ENCODE peak calls at places on chromosome 16, in ten cellular contexts. E, M, Z, F, O, Y, U, J, A and T are unnamed samples.

GRCh38 chr16:30756781-30757100 is 5.1 kb downstream of the CFAP119 start:
- DNase-seq in E (no peak), M (no peak), Z (no peak), F (no peak), O (no peak), Y (no peak), U (no peak), J (no peak), A (no peak), T (no peak)

GRCh38 chr16:67013238-67013822 is 15.6 kb upstream of the CBFB start:
- DNase-seq in E (no peak), M (no peak), Z (no peak), F (no peak), O (no peak), Y (no peak), U (no peak), J (no peak), A (no peak), T (no peak)

GRCh38 chr16:46859719-46860152 is 24.4 kb upstream of the GPT2 start:
- DNase-seq in E (no peak), M (peak), Z (no peak), F (peak), O (no peak), Y (peak), U (no peak), J (peak), A (peak), T (no peak)

GRCh38 chr16:85330694-85331188 is 218.5 kb upstream of the CIBAR2 start:
- DNase-seq in E (peak), M (peak), Z (peak), F (peak), O (peak), Y (no peak), U (no peak), J (peak), A (peak), T (no peak)

GRCh38 chr16:2584742-2585650 is 47.2 kb downstream of the PDPK1 start:
- DNase-seq in E (no peak), M (peak), Z (no peak), F (no peak), O (no peak), Y (no peak), U (no peak), J (peak), A (no peak), T (no peak)

GRCh38 chr16:88785106-88785924 is at the start of gene PIEZO1:
- DNase-seq in E (peak), M (peak), Z (peak), F (peak), O (no peak), Y (peak), U (peak), J (peak), A (peak), T (no peak)

GRCh38 chr16:67482260-67482924 is 955 bp downstream of the AGRP start:
- DNase-seq in E (no peak), M (no peak), Z (no peak), F (no peak), O (no peak), Y (peak), U (no peak), J (no peak), A (no peak), T (no peak)

GRCh38 chr16:57773680-57774295 is 28.5 kb downstream of the KIFC3 start:
- DNase-seq in E (no peak), M (peak), Z (peak), F (peak), O (no peak), Y (no peak), U (no peak), J (no peak), A (no peak), T (no peak)

GRCh38 chr16:71693168-71693567 is 31.3 kb downstream of the PHLPP2 start:
- DNase-seq in E (peak), M (no peak), Z (no peak), F (no peak), O (no peak), Y (no peak), U (no peak), J (no peak), A (no peak), T (no peak)

GRCh38 chr16:65111306-65111705 is 10.6 kb downstream of the CDH11 start:
- DNase-seq in E (no peak), M (no peak), Z (no peak), F (peak), O (no peak), Y (no peak), U (no peak), J (no peak), A (no peak), T (no peak)

GRCh38 chr16:1832831-1833454 is 5.9 kb downstream of the FAHD1 start:
- DNase-seq in E (no peak), M (no peak), Z (no peak), F (no peak), O (no peak), Y (no peak), U (no peak), J (no peak), A (no peak), T (no peak)

GRCh38 chr16:31527617-31528287 is at the start of gene AHSP:
- DNase-seq in E (no peak), M (no peak), Z (no peak), F (no peak), O (no peak), Y (peak), U (no peak), J (no peak), A (no peak), T (no peak)

GRCh38 chr16:10752843-10753523 is 9.3 kb downstream of the NUBP1 start:
- DNase-seq in E (peak), M (no peak), Z (no peak), F (no peak), O (no peak), Y (peak), U (no peak), J (no peak), A (no peak), T (no peak)

GRCh38 chr16:16073884-16074781 is 124.7 kb downstream of the ABCC1 start:
- DNase-seq in E (no peak), M (peak), Z (no peak), F (peak), O (peak), Y (no peak), U (no peak), J (peak), A (peak), T (peak)

GRCh38 chr16:66534376-66534799 is 15.5 kb downstream of the TK2 start:
- DNase-seq in E (no peak), M (no peak), Z (no peak), F (no peak), O (no peak), Y (no peak), U (no peak), J (no peak), A (no peak), T (no peak)

GRCh38 chr16:62548095-62548494 is 511.9 kb upstream of the CDH8 start:
- DNase-seq in E (no peak), M (no peak), Z (no peak), F (no peak), O (no peak), Y (no peak), U (no peak), J (no peak), A (no peak), T (no peak)

GRCh38 chr16:23356941-23357340 is 54.8 kb downstream of the SCNN1B start:
- DNase-seq in E (no peak), M (no peak), Z (no peak), F (no peak), O (no peak), Y (no peak), U (no peak), J (no peak), A (no peak), T (no peak)

GRCh38 chr16:79717324-79717848 is 116.8 kb upstream of the MAF start:
- DNase-seq in E (no peak), M (no peak), Z (no peak), F (no peak), O (no peak), Y (no peak), U (no peak), J (no peak), A (no peak), T (no peak)

GRCh38 chr16:8623634-8624033 is 2.1 kb downstream of the METTL22 start:
- DNase-seq in E (no peak), M (peak), Z (no peak), F (peak), O (no peak), Y (no peak), U (no peak), J (no peak), A (no peak), T (no peak)

GRCh38 chr16:85126731-85127662 is 14.7 kb upstream of the CIBAR2 start:
- DNase-seq in E (no peak), M (peak), Z (peak), F (peak), O (no peak), Y (peak), U (no peak), J (peak), A (peak), T (peak)

GRCh38 chr16:46743232-46743719 is 4.9 kb downstream of the MYLK3 start:
- DNase-seq in E (peak), M (peak), Z (peak), F (peak), O (no peak), Y (peak), U (no peak), J (peak), A (no peak), T (no peak)

GRCh38 chr16:28924762-28925385 is at the start of gene RABEP2:
- DNase-seq in E (peak), M (peak), Z (peak), F (peak), O (no peak), Y (peak), U (peak), J (peak), A (peak), T (peak)